ENCODE peak calls at places on chromosomes 12 and 14, in four cellular contexts. I is GM20000, W is lower lobe of right lung, Q is coronary artery. U is an unnamed sample.

GRCh38 chr12:121826318-121826954 is 22.6 kb downstream of the SETD1B start:
- DNase-seq in W (no peak), I (no peak), Q (no peak), U (no peak)

GRCh38 chr12:81596558-81596957 is 162.6 kb downstream of the PPFIA2 start:
- DNase-seq in W (no peak), Q (no peak), I (no peak), U (no peak)

GRCh38 chr14:65024957-65025356 is 38.3 kb downstream of the FNTB start:
- DNase-seq in Q (no peak), I (no peak), W (no peak), U (no peak)

GRCh38 chr12:70692681-70693288 is 55.6 kb upstream of the PTPRB start:
- DNase-seq in I (no peak), W (no peak), Q (no peak), U (no peak)

GRCh38 chr14:50333010-50333409 is 20.9 kb downstream of the DMAC2L start:
- DNase-seq in Q (no peak), W (no peak), I (no peak), U (no peak)

GRCh38 chr14:93009471-93010117 is 86.6 kb downstream of the CHGA start:
- DNase-seq in Q (no peak), W (no peak), I (no peak), U (no peak)

GRCh38 chr14:26622611-26623010 is 24.8 kb upstream of the NOVA1 start:
- DNase-seq in Q (no peak), I (no peak), W (no peak), U (no peak)

GRCh38 chr14:49303952-49304516 is 282.1 kb downstream of the RPS29 start:
- DNase-seq in W (no peak), Q (no peak), I (peak; percentile 7), U (peak; percentile 53)

GRCh38 chr12:7188557-7189397 is 709 bp upstream of the PEX5 start:
- DNase-seq in Q (peak; percentile 81), W (peak; percentile 80), I (peak; percentile 65), U (peak; percentile 66)

GRCh38 chr14:102262894-102263462 is 42.0 kb downstream of the MOK start:
- DNase-seq in I (no peak), W (no peak), Q (no peak), U (no peak)

GRCh38 chr14:101628471-101628966 is 67.2 kb downstream of the DIO3 start:
- DNase-seq in W (peak; percentile 84), Q (no peak), I (peak; percentile 90), U (peak; percentile 76)

GRCh38 chr12:114384746-114385145 is 21.2 kb downstream of the TBX5 start:
- DNase-seq in I (no peak), W (no peak), Q (no peak), U (no peak)

GRCh38 chr12:44640831-44641230 is 235.3 kb downstream of the NELL2 start:
- DNase-seq in I (no peak), Q (no peak), W (no peak), U (no peak)

GRCh38 chr14:37903561-37904191 is 304.0 kb upstream of the SSTR1 start:
- DNase-seq in I (peak; percentile 26), Q (no peak), W (no peak), U (no peak)

GRCh38 chr12:47900480-47901129 is 4.2 kb downstream of the VDR start:
- DNase-seq in W (peak; percentile 63), I (no peak), Q (no peak), U (no peak)

GRCh38 chr12:157644-158043 is 56.3 kb downstream of the SLC6A12 start:
- DNase-seq in W (no peak), I (no peak), Q (no peak), U (no peak)

GRCh38 chr12:103676863-103677262 is 89.8 kb downstream of the STAB2 start:
- DNase-seq in W (no peak), I (no peak), Q (no peak), U (no peak)

GRCh38 chr12:69682136-69682755 is 16.9 kb downstream of the BEST3 start:
- DNase-seq in W (no peak), I (no peak), Q (no peak), U (no peak)

GRCh38 chr12:12794686-12795085 is 9.2 kb downstream of the APOLD1 start:
- DNase-seq in I (no peak), Q (no peak), W (no peak), U (no peak)

GRCh38 chr14:51650721-51651387 is 856 bp upstream of the FRMD6 start:
- DNase-seq in Q (peak; percentile 75), W (peak; percentile 47), I (no peak), U (peak; percentile 13)

GRCh38 chr14:105248368-105249174 is at the start of gene BTBD6:
- DNase-seq in W (peak; percentile 95), I (peak; percentile 99), Q (peak; percentile 89), U (peak; percentile 82)

GRCh38 chr14:56811596-56812363 is 1.5 kb upstream of the OTX2 start:
- DNase-seq in Q (no peak), W (no peak), I (no peak), U (no peak)

GRCh38 chr12:61654698-61655097 is 605.5 kb upstream of the USP15 start:
- DNase-seq in I (no peak), W (no peak), Q (no peak), U (no peak)
- TF ChIP-seq CTCF in I (no peak), W (peak; percentile 11), Q (no peak), U (peak; percentile 16)

DNA sequence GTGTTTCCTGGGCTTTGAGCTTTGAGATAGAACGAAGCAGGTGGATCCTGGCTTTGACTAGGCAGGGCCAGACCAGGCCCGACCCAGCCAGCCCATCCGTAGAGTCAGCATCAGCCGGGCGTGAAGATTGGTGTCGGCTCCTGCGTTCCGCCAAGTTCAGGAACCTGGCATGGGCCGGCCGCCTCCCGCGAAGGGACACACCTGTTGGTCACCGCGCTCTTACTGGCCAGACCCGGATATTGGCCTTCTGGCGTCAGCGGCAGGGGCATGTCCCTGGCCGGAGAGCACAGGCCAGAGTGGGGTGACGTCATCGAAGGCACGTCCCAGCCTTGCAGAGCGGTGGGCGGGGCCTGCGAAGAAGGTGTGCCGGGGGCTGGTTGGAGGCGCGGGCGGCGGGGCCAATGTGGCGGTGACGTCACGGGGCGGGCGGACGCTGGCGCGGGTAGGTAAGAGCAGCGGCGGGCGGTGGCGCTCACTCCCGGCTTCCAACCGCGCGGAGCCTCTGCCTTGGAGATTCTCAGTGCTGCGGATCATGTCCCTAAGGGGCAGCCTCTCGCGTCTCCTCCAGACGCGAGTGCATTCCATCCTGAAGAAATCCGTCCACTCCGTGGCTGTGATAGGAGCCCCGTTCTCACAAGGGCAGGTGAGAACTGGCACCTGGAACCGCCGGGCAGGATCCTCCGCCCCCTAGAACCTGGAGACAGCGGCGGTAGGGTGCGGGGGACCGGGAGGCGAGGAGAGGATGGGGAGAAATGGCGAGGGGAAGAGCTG is at the start of gene ARG2:
- DNase-seq in I (peak; percentile 95), W (peak; percentile 100), Q (peak; percentile 98), U (peak; percentile 98)
- TF ChIP-seq CTCF in I (no peak), W (no peak), Q (no peak), U (no peak)

DNA sequence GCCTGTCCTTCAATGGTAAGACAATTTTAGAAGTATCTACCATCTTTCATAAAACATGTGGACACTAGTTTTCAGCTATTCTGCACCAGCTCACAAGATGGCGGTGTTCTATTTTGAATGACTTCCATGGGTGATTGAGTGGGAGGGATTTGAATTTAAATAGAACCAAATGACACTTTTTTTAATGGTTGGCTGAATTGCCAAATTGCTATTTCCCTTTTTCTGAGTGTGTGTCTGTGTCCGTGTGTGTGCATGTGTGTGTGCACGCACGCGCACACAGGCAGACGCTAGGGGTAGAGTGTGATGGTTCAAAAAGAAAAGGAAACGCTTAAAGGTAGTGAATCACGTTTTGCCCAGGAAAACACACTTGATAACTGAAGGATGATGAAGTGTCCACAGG is 362.6 kb downstream of the DAD1 start:
- DNase-seq in W (peak; percentile 46), Q (no peak), I (peak; percentile 10), U (no peak)
- TF ChIP-seq CTCF in W (peak; percentile 21), Q (no peak), I (no peak), U (peak; percentile 16)

DNA sequence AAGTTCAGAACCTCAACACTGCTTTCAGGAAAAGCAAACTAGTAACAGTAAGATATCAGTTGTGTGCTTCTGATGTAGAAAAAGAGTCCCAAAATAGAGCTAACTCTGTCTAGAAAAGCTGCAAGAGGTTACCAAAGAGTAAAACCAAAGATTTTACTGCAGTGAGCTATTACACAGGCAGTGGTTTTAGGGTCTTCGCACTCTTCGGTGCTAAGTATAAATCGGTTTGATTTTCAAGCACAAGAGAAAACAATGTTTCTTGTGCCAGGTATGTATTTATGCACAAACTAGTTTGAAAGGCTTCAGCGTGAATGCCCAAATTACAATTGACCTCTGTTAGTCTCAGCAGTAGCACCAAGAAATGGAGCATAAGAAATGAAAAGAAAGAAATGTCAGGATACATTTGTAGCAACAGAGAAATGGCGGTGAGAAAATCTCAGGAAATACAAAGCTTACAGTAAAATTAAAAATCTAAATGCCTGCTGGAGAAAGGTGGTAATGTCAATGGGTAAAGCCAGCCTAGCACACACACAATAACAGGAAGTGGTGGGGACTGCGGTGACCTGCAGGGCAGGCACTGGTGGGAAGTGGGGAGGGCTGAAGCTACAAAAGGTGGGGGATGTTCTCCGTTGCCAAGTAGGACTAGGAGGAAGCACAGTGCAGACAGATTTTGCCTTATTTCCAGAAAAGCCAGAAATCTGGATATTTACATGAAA is 18.0 kb upstream of the DYRK2 start:
- DNase-seq in Q (no peak), I (peak; percentile 29), W (peak; percentile 59), U (no peak)
- TF ChIP-seq CTCF in Q (no peak), I (no peak), W (peak; percentile 3), U (no peak)

U was measured in progenitor cell of endocrine pancreas.